ENCODE peak calls at places on chromosomes 1 and 21, in four cellular contexts. Z, W, U and D are unnamed samples.

GRCh38 chr1:56506951-56507437 is 72.4 kb downstream of the PLPP3 start:
- DNase-seq in W (no peak), U (no peak), Z (no peak), D (no peak)

GRCh38 chr1:91575909-91576519 is 75.4 kb downstream of the CDC7 start:
- DNase-seq in W (no peak), U (no peak), Z (no peak), D (no peak)

GRCh38 chr1:118661769-118662320 is 326.3 kb downstream of the TBX15 start:
- DNase-seq in U (no peak), W (no peak), Z (no peak), D (no peak)

GRCh38 chr1:87642581-87643129 is 314.0 kb downstream of the LMO4 start:
- DNase-seq in W (peak), U (no peak), Z (no peak), D (no peak)

GRCh38 chr21:28601708-28602107 is 391.0 kb downstream of the LTN1 start:
- DNase-seq in U (no peak), Z (no peak), W (no peak), D (no peak)

GRCh38 chr1:43648448-43648847 is 1.5 kb upstream of the KDM4A start:
- DNase-seq in W (no peak), U (no peak), Z (no peak), D (no peak)

GRCh38 chr21:35075546-35075945 is 26.4 kb upstream of the RUNX1 start:
- DNase-seq in U (no peak), Z (no peak), W (no peak), D (no peak)

GRCh38 chr1:162365284-162366041 is 11.2 kb downstream of the SPATA46 start:
- DNase-seq in U (peak), Z (no peak), W (no peak), D (no peak)

GRCh38 chr1:205754857-205755256 is 4.9 kb upstream of the NUCKS1 start:
- DNase-seq in W (no peak), U (no peak), Z (no peak), D (no peak)

GRCh38 chr1:215052656-215053055 is 29.9 kb upstream of the KCNK2 start:
- DNase-seq in W (no peak), U (no peak), Z (no peak), D (no peak)

GRCh38 chr1:25875154-25875855 is at the start of gene PAQR7:
- DNase-seq in U (peak), W (peak), Z (peak), D (no peak)

GRCh38 chr1:119367332-119368124 is 1.1 kb upstream of the HAO2 start:
- DNase-seq in U (no peak), W (peak), Z (no peak), D (no peak)

GRCh38 chr1:38576241-38576640 is 283.3 kb downstream of the RRAGC start:
- DNase-seq in W (no peak), U (peak), Z (no peak), D (no peak)

GRCh38 chr1:169460193-169460833 is 25.4 kb downstream of the SLC19A2 start:
- DNase-seq in U (no peak), Z (no peak), W (peak), D (peak)

GRCh38 chr1:239858058-239858457 is 233.6 kb upstream of the FMN2 start:
- DNase-seq in Z (no peak), W (peak), U (no peak), D (no peak)

GRCh38 chr1:241950390-241950789 is 7.2 kb upstream of the BECN2 start:
- DNase-seq in W (no peak), U (no peak), Z (no peak), D (no peak)

GRCh38 chr1:42154685-42155084 is 1.5 kb downstream of the GUCA2B start:
- DNase-seq in U (no peak), W (no peak), Z (no peak), D (no peak)

GRCh38 chr1:26584022-26584485 is 54.5 kb downstream of the RPS6KA1 start:
- DNase-seq in Z (no peak), W (no peak), U (no peak), D (peak)

GRCh38 chr1:9298282-9298681 is 5.6 kb downstream of the SPSB1 start:
- DNase-seq in Z (no peak), U (no peak), W (no peak), D (no peak)

GRCh38 chr1:106785136-106785535 is 271.3 kb upstream of the PRMT6 start:
- DNase-seq in Z (no peak), W (no peak), U (no peak), D (no peak)

GRCh38 chr1:26384076-26384475 is 11.5 kb upstream of the ZNF683 start:
- DNase-seq in W (no peak), Z (no peak), U (no peak), D (no peak)

GRCh38 chr1:173270243-173270642 is 63.1 kb upstream of the TNFSF4 start:
- DNase-seq in W (no peak), Z (no peak), U (no peak), D (no peak)

GRCh38 chr1:7678491-7679158 is 92.5 kb upstream of the VAMP3 start:
- DNase-seq in W (no peak), U (no peak), Z (no peak), D (no peak)